ENCODE peak calls at places on chromosomes 3 and 15, in eight cellular contexts. One of them, this sample, is unnamed.

GRCh38 chr15:78662028-78662427 is 21.0 kb upstream of the CHRNB4 start:
- DNase-seq in gastrocnemius medialis: no peak
- DNase-seq in A549: no peak
- DNase-seq in NB4: no peak
- DNase-seq in endothelial cell of umbilical vein: no peak
- DNase-seq in IMR-90: no peak
- DNase-seq in testis: no peak
- DNase-seq in transverse colon: no peak
- DNase-seq in this sample: no peak

GRCh38 chr15:101712078-101712477 is 12.2 kb downstream of the TARS3 start:
- DNase-seq in testis: no peak
- DNase-seq in A549: no peak
- DNase-seq in transverse colon: no peak
- DNase-seq in IMR-90: no peak
- DNase-seq in gastrocnemius medialis: no peak
- DNase-seq in NB4: no peak
- DNase-seq in endothelial cell of umbilical vein: no peak
- DNase-seq in this sample: no peak

GRCh38 chr15:84979651-84980050 is 2.0 kb upstream of the PDE8A start:
- DNase-seq in IMR-90: no peak
- DNase-seq in NB4: no peak
- DNase-seq in gastrocnemius medialis: no peak
- DNase-seq in endothelial cell of umbilical vein: no peak
- DNase-seq in A549: no peak
- DNase-seq in testis: peak
- DNase-seq in transverse colon: peak
- DNase-seq in this sample: no peak

GRCh38 chr3:20040476-20041196 is 390 bp downstream of the KAT2B start:
- DNase-seq in endothelial cell of umbilical vein: peak
- DNase-seq in gastrocnemius medialis: peak
- DNase-seq in NB4: peak
- DNase-seq in transverse colon: peak
- DNase-seq in IMR-90: peak
- DNase-seq in A549: peak
- DNase-seq in testis: peak
- DNase-seq in this sample: peak

GRCh38 chr3:143510601-143511000 is 337.7 kb downstream of the SLC9A9 start:
- DNase-seq in testis: no peak
- DNase-seq in NB4: no peak
- DNase-seq in IMR-90: no peak
- DNase-seq in gastrocnemius medialis: no peak
- DNase-seq in endothelial cell of umbilical vein: no peak
- DNase-seq in A549: no peak
- DNase-seq in transverse colon: no peak
- DNase-seq in this sample: no peak

GRCh38 chr3:154095832-154096421 is 25.3 kb upstream of the ARHGEF26 start:
- DNase-seq in IMR-90: peak
- DNase-seq in gastrocnemius medialis: no peak
- DNase-seq in endothelial cell of umbilical vein: peak
- DNase-seq in NB4: peak
- DNase-seq in A549: no peak
- DNase-seq in testis: no peak
- DNase-seq in transverse colon: no peak
- DNase-seq in this sample: no peak

GRCh38 chr3:59115355-59116136 is 65.7 kb upstream of the CFAP20DC start:
- DNase-seq in A549: no peak
- DNase-seq in endothelial cell of umbilical vein: no peak
- DNase-seq in transverse colon: no peak
- DNase-seq in gastrocnemius medialis: no peak
- DNase-seq in testis: no peak
- DNase-seq in IMR-90: peak
- DNase-seq in NB4: no peak
- DNase-seq in this sample: no peak

GRCh38 chr3:77081240-77081661 is 41.4 kb downstream of the ROBO2 start:
- DNase-seq in gastrocnemius medialis: no peak
- DNase-seq in testis: peak
- DNase-seq in transverse colon: no peak
- DNase-seq in NB4: no peak
- DNase-seq in endothelial cell of umbilical vein: no peak
- DNase-seq in A549: no peak
- DNase-seq in IMR-90: peak
- DNase-seq in this sample: no peak

GRCh38 chr3:194327030-194327413 is 24.1 kb downstream of the CPN2 start:
- DNase-seq in endothelial cell of umbilical vein: no peak
- DNase-seq in NB4: no peak
- DNase-seq in testis: no peak
- DNase-seq in transverse colon: no peak
- DNase-seq in gastrocnemius medialis: no peak
- DNase-seq in IMR-90: peak
- DNase-seq in A549: no peak
- DNase-seq in this sample: no peak

GRCh38 chr15:26564354-26564753 is 208.5 kb downstream of the GABRB3 start:
- DNase-seq in NB4: no peak
- DNase-seq in gastrocnemius medialis: no peak
- DNase-seq in endothelial cell of umbilical vein: no peak
- DNase-seq in A549: no peak
- DNase-seq in testis: no peak
- DNase-seq in transverse colon: no peak
- DNase-seq in IMR-90: no peak
- DNase-seq in this sample: no peak

GRCh38 chr15:60758961-60759729 is 280.2 kb upstream of the ICE2 start:
- DNase-seq in transverse colon: no peak
- DNase-seq in IMR-90: peak
- DNase-seq in gastrocnemius medialis: no peak
- DNase-seq in NB4: no peak
- DNase-seq in A549: no peak
- DNase-seq in endothelial cell of umbilical vein: no peak
- DNase-seq in testis: no peak
- DNase-seq in this sample: no peak

GRCh38 chr3:156417733-156418132 is 137.2 kb downstream of the SSR3 start:
- DNase-seq in NB4: no peak
- DNase-seq in gastrocnemius medialis: no peak
- DNase-seq in IMR-90: no peak
- DNase-seq in testis: no peak
- DNase-seq in A549: no peak
- DNase-seq in transverse colon: no peak
- DNase-seq in endothelial cell of umbilical vein: no peak
- DNase-seq in this sample: no peak

GRCh38 chr3:123871946-123872345 is 12.2 kb downstream of the MYLK start:
- DNase-seq in transverse colon: no peak
- DNase-seq in IMR-90: peak
- DNase-seq in A549: no peak
- DNase-seq in gastrocnemius medialis: no peak
- DNase-seq in testis: no peak
- DNase-seq in endothelial cell of umbilical vein: peak
- DNase-seq in NB4: no peak
- DNase-seq in this sample: no peak

GRCh38 chr3:109336272-109336957 is 931 bp downstream of the DPPA4 start:
- DNase-seq in NB4: no peak
- DNase-seq in testis: peak
- DNase-seq in A549: no peak
- DNase-seq in endothelial cell of umbilical vein: no peak
- DNase-seq in transverse colon: no peak
- DNase-seq in IMR-90: peak
- DNase-seq in gastrocnemius medialis: no peak
- DNase-seq in this sample: no peak

GRCh38 chr3:63763156-63763555 is 55.9 kb upstream of the C3orf49 start:
- DNase-seq in testis: no peak
- DNase-seq in transverse colon: no peak
- DNase-seq in endothelial cell of umbilical vein: no peak
- DNase-seq in IMR-90: no peak
- DNase-seq in NB4: no peak
- DNase-seq in A549: no peak
- DNase-seq in gastrocnemius medialis: no peak
- DNase-seq in this sample: no peak

GRCh38 chr15:46682969-46683791 is 1034.1 kb upstream of the SEMA6D start:
- DNase-seq in endothelial cell of umbilical vein: no peak
- DNase-seq in A549: no peak
- DNase-seq in transverse colon: peak
- DNase-seq in IMR-90: no peak
- DNase-seq in testis: no peak
- DNase-seq in NB4: no peak
- DNase-seq in gastrocnemius medialis: no peak
- DNase-seq in this sample: no peak

GRCh38 chr3:36923523-36923943 is 21.3 kb downstream of the TRANK1 start:
- DNase-seq in A549: no peak
- DNase-seq in testis: peak
- DNase-seq in endothelial cell of umbilical vein: no peak
- DNase-seq in NB4: no peak
- DNase-seq in transverse colon: no peak
- DNase-seq in IMR-90: no peak
- DNase-seq in gastrocnemius medialis: no peak
- DNase-seq in this sample: no peak

GRCh38 chr3:82509951-82510603 is 748.6 kb upstream of the GBE1 start:
- DNase-seq in transverse colon: no peak
- DNase-seq in testis: no peak
- DNase-seq in endothelial cell of umbilical vein: no peak
- DNase-seq in IMR-90: no peak
- DNase-seq in A549: no peak
- DNase-seq in NB4: no peak
- DNase-seq in gastrocnemius medialis: no peak
- DNase-seq in this sample: no peak

GRCh38 chr15:92005154-92005553 is 151.6 kb downstream of the SLCO3A1 start:
- DNase-seq in NB4: no peak
- DNase-seq in endothelial cell of umbilical vein: no peak
- DNase-seq in testis: no peak
- DNase-seq in transverse colon: no peak
- DNase-seq in A549: no peak
- DNase-seq in IMR-90: no peak
- DNase-seq in gastrocnemius medialis: no peak
- DNase-seq in this sample: no peak

GRCh38 chr15:48355377-48355776 is 24.1 kb downstream of the DUT start:
- DNase-seq in IMR-90: peak
- DNase-seq in gastrocnemius medialis: no peak
- DNase-seq in NB4: peak
- DNase-seq in transverse colon: no peak
- DNase-seq in testis: no peak
- DNase-seq in endothelial cell of umbilical vein: no peak
- DNase-seq in A549: no peak
- DNase-seq in this sample: no peak

GRCh38 chr3:149528344-149528657 is 53.8 kb downstream of the TM4SF4 start:
- DNase-seq in transverse colon: peak
- DNase-seq in NB4: no peak
- DNase-seq in endothelial cell of umbilical vein: peak
- DNase-seq in IMR-90: no peak
- DNase-seq in gastrocnemius medialis: no peak
- DNase-seq in A549: no peak
- DNase-seq in testis: no peak
- DNase-seq in this sample: no peak

GRCh38 chr3:195224156-195224979 is 46.6 kb downstream of the XXYLT1 start:
- DNase-seq in A549: no peak
- DNase-seq in transverse colon: no peak
- DNase-seq in testis: no peak
- DNase-seq in endothelial cell of umbilical vein: no peak
- DNase-seq in gastrocnemius medialis: no peak
- DNase-seq in IMR-90: no peak
- DNase-seq in NB4: no peak
- DNase-seq in this sample: peak

GRCh38 chr15:89399070-89399389 is 64.4 kb upstream of the POLG start:
- DNase-seq in transverse colon: no peak
- DNase-seq in A549: no peak
- DNase-seq in gastrocnemius medialis: no peak
- DNase-seq in endothelial cell of umbilical vein: no peak
- DNase-seq in NB4: no peak
- DNase-seq in IMR-90: no peak
- DNase-seq in testis: no peak
- DNase-seq in this sample: no peak
- H3K4me3 ChIP-seq in transverse colon: no peak
- H3K4me3 ChIP-seq in A549: peak
- H3K4me3 ChIP-seq in gastrocnemius medialis: peak
- H3K4me3 ChIP-seq in endothelial cell of umbilical vein: no peak
- H3K4me3 ChIP-seq in NB4: no peak
- H3K4me3 ChIP-seq in IMR-90: no peak
- H3K4me3 ChIP-seq in testis: peak
- H3K4me3 ChIP-seq in this sample: no peak

GRCh38 chr15:38873151-38873550 is 308.5 kb upstream of the RASGRP1 start:
- DNase-seq in endothelial cell of umbilical vein: no peak
- DNase-seq in transverse colon: no peak
- DNase-seq in gastrocnemius medialis: no peak
- DNase-seq in A549: no peak
- DNase-seq in NB4: no peak
- DNase-seq in testis: no peak
- DNase-seq in IMR-90: no peak
- DNase-seq in this sample: no peak
- TF ChIP-seq POLR2A in endothelial cell of umbilical vein: no peak
- TF ChIP-seq POLR2A in transverse colon: no peak
- TF ChIP-seq POLR2A in gastrocnemius medialis: no peak
- TF ChIP-seq POLR2A in A549: no peak
- TF ChIP-seq POLR2A in NB4: no peak
- TF ChIP-seq POLR2A in testis: no peak
- TF ChIP-seq POLR2A in IMR-90: no peak
- TF ChIP-seq POLR2A in this sample: no peak

GRCh38 chr3:52044869-52045616 is 11.3 kb downstream of the DUSP7 start:
- DNase-seq in IMR-90: no peak
- DNase-seq in testis: no peak
- DNase-seq in NB4: peak
- DNase-seq in endothelial cell of umbilical vein: no peak
- DNase-seq in gastrocnemius medialis: no peak
- DNase-seq in A549: no peak
- DNase-seq in transverse colon: no peak
- DNase-seq in this sample: no peak
- TF ChIP-seq CTCF in IMR-90: no peak
- TF ChIP-seq CTCF in testis: no peak
- TF ChIP-seq CTCF in NB4: peak
- TF ChIP-seq CTCF in endothelial cell of umbilical vein: no peak
- TF ChIP-seq CTCF in gastrocnemius medialis: no peak
- TF ChIP-seq CTCF in A549: no peak
- TF ChIP-seq CTCF in transverse colon: no peak
- TF ChIP-seq CTCF in this sample: no peak

GRCh38 chr15:40436892-40437753 is 3.6 kb upstream of the BAHD1 start:
- DNase-seq in transverse colon: no peak
- DNase-seq in A549: no peak
- DNase-seq in testis: no peak
- DNase-seq in IMR-90: no peak
- DNase-seq in endothelial cell of umbilical vein: no peak
- DNase-seq in gastrocnemius medialis: no peak
- DNase-seq in NB4: no peak
- DNase-seq in this sample: no peak
- H3K4me3 ChIP-seq in transverse colon: no peak
- H3K4me3 ChIP-seq in A549: peak
- H3K4me3 ChIP-seq in testis: peak
- H3K4me3 ChIP-seq in IMR-90: no peak
- H3K4me3 ChIP-seq in endothelial cell of umbilical vein: no peak
- H3K4me3 ChIP-seq in gastrocnemius medialis: peak
- H3K4me3 ChIP-seq in NB4: peak
- H3K4me3 ChIP-seq in this sample: no peak

GRCh38 chr3:188036375-188036985 is 117.5 kb upstream of the LPP start:
- DNase-seq in gastrocnemius medialis: no peak
- DNase-seq in endothelial cell of umbilical vein: no peak
- DNase-seq in A549: no peak
- DNase-seq in IMR-90: no peak
- DNase-seq in testis: no peak
- DNase-seq in NB4: peak
- DNase-seq in transverse colon: no peak
- DNase-seq in this sample: no peak
- TF ChIP-seq POLR2A in gastrocnemius medialis: no peak
- TF ChIP-seq POLR2A in endothelial cell of umbilical vein: no peak
- TF ChIP-seq POLR2A in A549: no peak
- TF ChIP-seq POLR2A in IMR-90: no peak
- TF ChIP-seq POLR2A in testis: no peak
- TF ChIP-seq POLR2A in NB4: no peak
- TF ChIP-seq POLR2A in transverse colon: no peak
- TF ChIP-seq POLR2A in this sample: no peak

This sample was measured in lower leg skin.